ENCODE peak calls at places on chromosomes 16 and 17, in eight cellular contexts. U, R, L, B, K, F, I and V are unnamed samples.

GRCh38 chr17:73643012-73643845 is 1.0 kb downstream of the SDK2 start:
- DNase-seq in U (peak; percentile 33), R (no peak), L (peak; percentile 17), B (peak; percentile 16), K (no peak), F (peak; percentile 64), I (peak; percentile 39), V (no peak)

GRCh38 chr17:38735161-38735997 is 5.2 kb downstream of the CISD3 start:
- DNase-seq in U (peak; percentile 29), R (no peak), L (peak; percentile 60), B (no peak), K (peak; percentile 46), F (peak; percentile 50), I (peak; percentile 67), V (peak; percentile 57)

GRCh38 chr17:9028171-9028570 is 6.9 kb downstream of the NTN1 start:
- DNase-seq in U (no peak), R (no peak), L (no peak), B (no peak), K (no peak), F (no peak), I (no peak), V (no peak)

GRCh38 chr17:27870345-27870744 is 22.8 kb downstream of the LYRM9 start:
- DNase-seq in U (no peak), R (no peak), L (no peak), B (no peak), K (no peak), F (no peak), I (no peak), V (no peak)

GRCh38 chr16:50680907-50681885 is at the start of gene SNX20:
- DNase-seq in U (peak; percentile 81), R (peak; percentile 54), L (peak; percentile 43), B (no peak), K (no peak), F (no peak), I (no peak), V (peak; percentile 72)

GRCh38 chr16:66660422-66661209 is 35.9 kb downstream of the CMTM4 start:
- DNase-seq in U (no peak), R (peak; percentile 73), L (peak; percentile 46), B (peak; percentile 78), K (peak; percentile 90), F (peak; percentile 84), I (peak; percentile 74), V (peak; percentile 78)

GRCh38 chr17:73319766-73320165 is 8.0 kb upstream of the CDC42EP4 start:
- DNase-seq in U (no peak), R (no peak), L (no peak), B (no peak), K (no peak), F (no peak), I (no peak), V (no peak)

GRCh38 chr17:9948967-9949366 is 43.9 kb upstream of the RCVRN start:
- DNase-seq in U (no peak), R (no peak), L (no peak), B (no peak), K (no peak), F (no peak), I (no peak), V (no peak)

GRCh38 chr17:66493283-66494019 is 191.0 kb downstream of the PRKCA start:
- DNase-seq in U (peak; percentile 96), R (no peak), L (no peak), B (peak; percentile 32), K (peak; percentile 90), F (peak; percentile 53), I (no peak), V (no peak)

GRCh38 chr16:70428178-70428998 is 10.5 kb downstream of the ST3GAL2 start:
- DNase-seq in U (peak; percentile 92), R (peak; percentile 83), L (peak; percentile 87), B (peak; percentile 96), K (peak; percentile 96), F (peak; percentile 96), I (peak; percentile 98), V (peak; percentile 97)

GRCh38 chr16:8998114-8998513 is 34.4 kb upstream of the USP7 start:
- DNase-seq in U (peak; percentile 4), R (no peak), L (no peak), B (no peak), K (peak; percentile 73), F (no peak), I (no peak), V (no peak)

GRCh38 chr16:49528035-49528434 is 154.4 kb downstream of the C16orf78 start:
- DNase-seq in U (no peak), R (no peak), L (no peak), B (no peak), K (peak; percentile 33), F (no peak), I (peak; percentile 41), V (no peak)

GRCh38 chr17:45288825-45289224 is 26.9 kb upstream of the SPATA32 start:
- DNase-seq in U (no peak), R (no peak), L (peak; percentile 81), B (no peak), K (no peak), F (no peak), I (peak; percentile 42), V (no peak)

GRCh38 chr16:46747777-46748651 is at the start of gene MYLK3:
- DNase-seq in U (no peak), R (no peak), L (no peak), B (no peak), K (no peak), F (no peak), I (peak; percentile 65), V (no peak)

GRCh38 chr16:88638323-88639230 is at the start of gene IL17C:
- DNase-seq in U (no peak), R (no peak), L (peak; percentile 83), B (no peak), K (no peak), F (no peak), I (no peak), V (no peak)

GRCh38 chr16:8848939-8849391 is 19.8 kb downstream of the CARHSP1 start:
- DNase-seq in U (no peak), R (no peak), L (no peak), B (peak; percentile 67), K (peak; percentile 82), F (no peak), I (peak; percentile 21), V (no peak)

GRCh38 chr17:16328997-16329396 is 24.3 kb downstream of the CENPV start:
- DNase-seq in U (no peak), R (no peak), L (no peak), B (no peak), K (peak; percentile 21), F (no peak), I (no peak), V (no peak)

GRCh38 chr16:58451945-58452401 is 48.0 kb upstream of the NDRG4 start:
- DNase-seq in U (no peak), R (no peak), L (no peak), B (no peak), K (peak; percentile 43), F (peak; percentile 90), I (no peak), V (no peak)

GRCh38 chr17:64355536-64356303 is 34.9 kb downstream of the PECAM1 start:
- DNase-seq in U (no peak), R (no peak), L (no peak), B (no peak), K (peak; percentile 87), F (no peak), I (peak; percentile 51), V (peak; percentile 28)

GRCh38 chr17:81409190-81409935 is 14.1 kb downstream of the BAHCC1 start:
- DNase-seq in U (peak; percentile 78), R (no peak), L (no peak), B (no peak), K (no peak), F (peak; percentile 49), I (no peak), V (no peak)

GRCh38 chr17:78672880-78673371 is 95.7 kb upstream of the DNAH17 start:
- DNase-seq in U (no peak), R (peak; percentile 30), L (no peak), B (no peak), K (no peak), F (peak; percentile 29), I (no peak), V (no peak)

GRCh38 chr16:81823111-81823510 is 44.0 kb downstream of the PLCG2 start:
- DNase-seq in U (peak; percentile 72), R (peak; percentile 42), L (peak; percentile 39), B (no peak), K (no peak), F (no peak), I (no peak), V (peak; percentile 85)

GRCh38 chr16:85625485-85626117 is 12.5 kb downstream of the GSE1 start:
- DNase-seq in U (no peak), R (no peak), L (no peak), B (no peak), K (no peak), F (no peak), I (no peak), V (no peak)

GRCh38 chr17:40264458-40265185 is 23.1 kb upstream of the CDC6 start:
- DNase-seq in U (no peak), R (no peak), L (no peak), B (no peak), K (no peak), F (no peak), I (no peak), V (no peak)

GRCh38 chr16:50153648-50154368 is 702 bp downstream of the TENT4B start:
- DNase-seq in U (no peak), R (peak; percentile 31), L (no peak), B (peak; percentile 17), K (peak; percentile 17), F (no peak), I (peak; percentile 46), V (no peak)

GRCh38 chr17:15651001-15651582 is 31.6 kb upstream of the FBXW10B start:
- DNase-seq in U (no peak), R (no peak), L (no peak), B (peak; percentile 54), K (no peak), F (peak; percentile 59), I (peak; percentile 29), V (no peak)